ENCODE peak calls at places on chromosomes 7 and 10, in four cellular contexts. K is MM.1S, F is psoas muscle, T is tibial artery. U is an unnamed sample.

GRCh38 chr10:11058965-11059364 is 41.3 kb downstream of the CELF2 start:
- DNase-seq in K (no peak), F (no peak), T (no peak), U (no peak)

GRCh38 chr10:133274751-133275682 is 1.7 kb downstream of the ADAM8 start:
- DNase-seq in K (peak; percentile 94), F (no peak), T (no peak), U (no peak)

GRCh38 chr10:79266543-79267312 is 80.5 kb upstream of the PPIF start:
- DNase-seq in K (no peak), F (peak; percentile 77), T (peak; percentile 86), U (peak; percentile 68)

GRCh38 chr7:64992971-64993370 is 2.1 kb upstream of the ZNF117 start:
- DNase-seq in K (no peak), F (no peak), T (no peak), U (no peak)

GRCh38 chr10:52312999-52313349 is 1.1 kb upstream of the DKK1 start:
- DNase-seq in K (peak; percentile 27), F (no peak), T (no peak), U (no peak)

GRCh38 chr7:93228302-93228701 is 2.0 kb upstream of the HEPACAM2 start:
- DNase-seq in K (peak; percentile 76), F (no peak), T (no peak), U (no peak)

GRCh38 chr7:142854505-142855400 is at the start of gene EPHB6:
- DNase-seq in K (peak; percentile 53), F (peak; percentile 81), T (peak; percentile 78), U (no peak)

GRCh38 chr10:115093286-115093775 is at the start of gene ATRNL1:
- DNase-seq in K (peak; percentile 77), F (peak; percentile 21), T (no peak), U (no peak)

GRCh38 chr10:1738950-1739349 is 1.6 kb upstream of the ADARB2 start:
- DNase-seq in K (no peak), F (no peak), T (no peak), U (no peak)

GRCh38 chr7:154832557-154833138 is 170.3 kb downstream of the PAXIP1 start:
- DNase-seq in K (no peak), F (no peak), T (no peak), U (no peak)

GRCh38 chr7:92782236-92782635 is 54.1 kb downstream of the CDK6 start:
- DNase-seq in K (no peak), F (no peak), T (no peak), U (no peak)

GRCh38 chr7:116198748-116199410 is 11.5 kb upstream of the TES start:
- DNase-seq in K (no peak), F (no peak), T (no peak), U (no peak)

GRCh38 chr10:48684792-48685651 is at the start of gene WDFY4:
- DNase-seq in K (no peak), F (no peak), T (no peak), U (no peak)

GRCh38 chr10:46528171-46528671 is 28.2 kb downstream of the GPRIN2 start:
- DNase-seq in K (no peak), F (peak; percentile 14), T (peak; percentile 21), U (no peak)

GRCh38 chr7:27249724-27250636 is 7.4 kb downstream of the EVX1 start:
- DNase-seq in K (no peak), F (no peak), T (no peak), U (no peak)

GRCh38 chr10:59649606-59650346 is 59.9 kb downstream of the SLC16A9 start:
- DNase-seq in K (no peak), F (no peak), T (no peak), U (no peak)

GRCh38 chr10:117175901-117176534 is 21.3 kb upstream of the KCNK18 start:
- DNase-seq in K (peak; percentile 84), F (peak; percentile 64), T (peak; percentile 79), U (no peak)

GRCh38 chr7:135519233-135519688 is 9.4 kb upstream of the CNOT4 start:
- DNase-seq in K (no peak), F (no peak), T (no peak), U (no peak)

GRCh38 chr7:66055321-66055956 is 20.2 kb upstream of the ASL start:
- DNase-seq in K (no peak), F (no peak), T (no peak), U (no peak)

GRCh38 chr7:17315974-17316373 is 17.5 kb downstream of the AHR start:
- DNase-seq in K (no peak), F (no peak), T (no peak), U (no peak)
- H3K27ac ChIP-seq in K (no peak overlapping the region), F (no peak overlapping the region), T (no peak overlapping the region), U (no peak overlapping the region)

GRCh38 chr10:43421201-43421507 is 12.2 kb upstream of the HNRNPF start:
- DNase-seq in K (no peak), F (no peak), T (no peak), U (no peak)
- H3K4me3 ChIP-seq in K (peak overlapping the region; percentile 48), F (peak overlapping the region; percentile 88), T (peak overlapping the region; percentile 66), U (peak overlapping the region; percentile 76)

GRCh38 chr10:103177123-103177522 is 15.9 kb downstream of the NT5C2 start:
- DNase-seq in K (peak; percentile 20), F (no peak), T (no peak), U (no peak)

GRCh38 chr10:103166527-103166926 is 26.5 kb downstream of the NT5C2 start:
- DNase-seq in K (no peak), F (no peak), T (no peak), U (no peak)

GRCh38 chr10:103168436-103168835 is 24.6 kb downstream of the NT5C2 start:
- DNase-seq in K (no peak), F (no peak), T (no peak), U (no peak)

GRCh38 chr10:103175580-103176285 is 17.3 kb downstream of the NT5C2 start:
- DNase-seq in K (no peak), F (no peak), T (no peak), U (no peak)

DNA sequence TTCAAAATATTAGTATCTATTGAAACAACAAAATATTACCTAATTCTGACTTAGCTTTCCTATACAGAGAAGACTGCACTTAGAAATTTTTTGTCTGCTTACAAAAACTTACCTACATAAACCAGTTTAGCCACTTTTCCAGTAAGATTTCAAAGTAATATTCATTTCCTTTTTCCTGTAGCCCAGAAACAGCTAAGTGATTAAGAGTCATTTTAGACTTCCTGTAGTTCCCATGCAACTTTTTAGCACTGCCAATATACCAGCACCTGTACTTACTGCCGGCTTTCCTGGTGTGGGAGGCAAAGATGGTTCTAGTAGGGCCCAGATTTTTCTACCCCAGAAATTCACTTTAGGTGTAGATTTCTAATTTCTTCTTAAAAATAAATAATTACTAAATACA is 21.8 kb downstream of the NT5C2 start:
- DNase-seq in K (no peak), F (no peak), T (no peak), U (no peak)
- H3K4me1 ChIP-seq in K (no peaks in the 10 kb centered on the region), F (peaks cover 8% of the 10 kb centered on the region), T (no peaks in the 10 kb centered on the region), U (peaks cover 9% of the 10 kb centered on the region)

GRCh38 chr10:3825862-3826351 is 40.9 kb upstream of the KLF6 start:
- DNase-seq in K (no peak), F (peak; percentile 59), T (no peak), U (no peak)

GRCh38 chr10:3820255-3820654 is 35.2 kb upstream of the KLF6 start:
- DNase-seq in K (no peak), F (no peak), T (no peak), U (no peak)

GRCh38 chr10:3825244-3825643 is 40.2 kb upstream of the KLF6 start:
- DNase-seq in K (no peak), F (peak; percentile 70), T (no peak), U (no peak)

GRCh38 chr10:3827266-3827665 is 42.3 kb upstream of the KLF6 start:
- DNase-seq in K (no peak), F (no peak), T (no peak), U (no peak)

GRCh38 chr10:3822541-3822940 is 37.5 kb upstream of the KLF6 start:
- DNase-seq in K (no peak), F (no peak), T (no peak), U (no peak)
- H3K27ac ChIP-seq in K (no peak overlapping the region), F (no peak overlapping the region), T (no peak overlapping the region), U (no peak overlapping the region)

DNA sequence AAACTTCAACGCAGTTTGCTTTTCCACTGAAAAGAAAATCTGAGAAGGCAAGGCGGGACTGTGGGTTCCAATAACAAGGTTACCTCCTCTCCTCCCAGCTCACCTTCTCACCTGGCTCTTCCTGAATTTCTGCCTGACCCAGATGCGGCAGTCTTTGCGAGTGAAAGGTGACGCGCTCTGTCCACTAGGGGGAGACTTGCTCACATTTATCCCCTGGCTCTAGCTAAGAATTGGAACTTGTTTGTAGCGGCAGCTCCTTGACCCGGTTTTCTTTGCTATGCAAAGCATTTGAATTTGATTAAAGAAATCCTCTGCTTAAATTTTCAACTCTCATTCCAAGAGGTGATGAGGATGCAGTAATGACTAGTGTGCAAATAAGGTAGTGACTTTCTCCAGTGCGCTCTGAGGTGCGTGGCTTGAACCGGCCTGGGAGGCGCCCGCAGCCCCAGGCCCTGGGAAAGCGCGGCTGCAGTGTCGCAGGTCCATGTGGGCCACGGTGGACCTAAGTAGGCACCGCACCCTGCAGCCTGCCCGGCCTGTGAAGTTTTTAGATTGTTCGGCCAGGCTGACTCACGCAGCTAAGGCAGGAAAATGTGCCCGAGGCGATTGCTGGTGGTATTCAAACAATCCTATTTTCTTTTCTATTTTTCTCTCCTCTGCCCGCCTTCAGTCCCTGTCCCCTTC is 336.9 kb upstream of the NPSR1 start:
- DNase-seq in K (peak; percentile 69), F (peak; percentile 17), T (peak; percentile 24), U (peak; percentile 5)
- H3K4me3 ChIP-seq in K (no peak overlapping the region), F (peak overlapping the region; percentile 29), T (peak overlapping the region; percentile 21), U (peak overlapping the region; percentile 63)

DNA sequence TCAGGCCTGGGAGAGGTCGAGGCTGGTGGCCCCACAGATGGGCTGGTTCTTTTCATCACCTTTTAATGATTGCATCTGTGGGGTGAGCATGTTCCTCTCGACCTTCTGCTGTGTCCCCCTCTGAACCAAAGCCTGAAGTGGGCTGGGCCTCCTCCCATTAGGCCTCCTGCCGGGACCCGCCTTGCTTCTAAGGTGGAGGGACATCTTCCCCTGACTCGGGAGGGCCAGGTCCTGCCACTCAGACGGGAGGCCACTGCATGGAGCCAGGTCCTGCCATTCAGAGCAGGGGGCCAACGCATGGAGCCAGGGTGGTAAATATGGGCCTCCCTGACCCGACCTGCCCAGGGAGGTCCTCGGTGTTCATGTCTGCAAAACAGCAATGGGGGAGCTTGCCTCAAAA is 188.4 kb downstream of the EBF3 start:
- DNase-seq in K (no peak), F (no peak), T (peak; percentile 11), U (no peak)
- H3K4me1 ChIP-seq in K (no peaks in the 10 kb centered on the region), F (no peaks in the 10 kb centered on the region), T (no peaks in the 10 kb centered on the region), U (no peaks in the 10 kb centered on the region)

GRCh38 chr10:7513455-7513854 is 102.6 kb upstream of the SFMBT2 start:
- DNase-seq in K (no peak), F (no peak), T (no peak), U (no peak)
- H3K27ac ChIP-seq in K (no peak overlapping the region), F (no peak overlapping the region), T (no peak overlapping the region), U (no peak overlapping the region)

DNA sequence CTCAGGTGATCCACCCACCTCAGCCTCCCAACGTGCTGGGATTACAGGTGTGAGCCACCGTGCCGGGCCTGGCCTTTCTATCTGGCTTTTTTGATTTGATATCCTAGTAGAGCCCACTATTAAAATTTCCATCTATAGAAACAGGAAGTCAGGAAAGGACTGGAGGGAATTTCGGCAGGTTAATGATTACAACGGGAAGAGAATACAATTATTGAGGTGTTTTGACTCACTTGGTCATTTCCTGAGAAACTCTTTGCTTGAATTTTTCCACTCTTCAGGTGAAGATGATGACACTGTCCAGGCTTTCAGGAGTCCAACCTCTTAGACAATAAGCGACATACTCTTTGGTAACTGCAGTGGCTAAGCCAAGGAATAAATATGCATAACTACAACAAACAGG is 1.1 kb upstream of the MKLN1 start:
- DNase-seq in K (no peak), F (no peak), T (no peak), U (no peak)
- H3K4me3 ChIP-seq in K (peak overlapping the region; percentile 99), F (peak overlapping the region; percentile 99), T (peak overlapping the region; percentile 100), U (peak overlapping the region; percentile 87)

U was measured in thoracic aorta.